ENCODE peak calls at places on chromosomes 6 and 20, in ten cellular contexts. K is neuronal stem cell, A is mucosa of descending colon, R is AG04450, B is IMR-90, Z is stomach, C is psoas muscle, V is SJSA1, F is OCI-LY7, T is GM23248. D is an unnamed sample.

GRCh38 chr6:85049282-85049681 is 284.9 kb upstream of the TBX18 start:
- DNase-seq in K (no peak), A (no peak), R (no peak), B (no peak), Z (no peak), C (no peak), V (no peak), F (no peak), T (no peak), D (no peak)

GRCh38 chr6:48916523-48917050 is 546.5 kb downstream of the MMUT start:
- DNase-seq in K (no peak), A (no peak), R (no peak), B (no peak), Z (no peak), C (no peak), V (no peak), F (no peak), T (no peak), D (no peak)

GRCh38 chr6:21666200-21666671 is 72.7 kb downstream of the SOX4 start:
- DNase-seq in K (peak; percentile 67), A (no peak), R (no peak), B (no peak), Z (no peak), C (peak; percentile 52), V (no peak), F (no peak), T (peak; percentile 23), D (peak; percentile 68)

GRCh38 chr6:34524989-34525388 is 31.1 kb downstream of the SPDEF start:
- DNase-seq in K (no peak), A (no peak), R (no peak), B (no peak), Z (no peak), C (peak; percentile 19), V (no peak), F (no peak), T (no peak), D (no peak)

GRCh38 chr6:157569543-157569942 is 188.6 kb downstream of the ZDHHC14 start:
- DNase-seq in K (no peak), A (no peak), R (no peak), B (no peak), Z (no peak), C (no peak), V (no peak), F (peak; percentile 59), T (no peak), D (no peak)

GRCh38 chr20:61980647-61981583 is 84.8 kb downstream of the TAF4 start:
- DNase-seq in K (no peak), A (no peak), R (no peak), B (no peak), Z (peak; percentile 54), C (no peak), V (no peak), F (peak; percentile 76), T (peak; percentile 24), D (no peak)

GRCh38 chr20:45857114-45857835 is at the start of the genes ACOT8 and ZSWIM3:
- DNase-seq in K (peak; percentile 100), A (peak; percentile 86), R (peak; percentile 100), B (peak; percentile 100), Z (peak; percentile 96), C (peak; percentile 93), V (peak; percentile 99), F (peak; percentile 100), T (peak; percentile 99), D (peak; percentile 89)

GRCh38 chr6:83827050-83827449 is 26.1 kb upstream of the RIPPLY2 start:
- DNase-seq in K (no peak), A (no peak), R (no peak), B (no peak), Z (no peak), C (no peak), V (no peak), F (no peak), T (peak; percentile 7), D (no peak)

DNA sequence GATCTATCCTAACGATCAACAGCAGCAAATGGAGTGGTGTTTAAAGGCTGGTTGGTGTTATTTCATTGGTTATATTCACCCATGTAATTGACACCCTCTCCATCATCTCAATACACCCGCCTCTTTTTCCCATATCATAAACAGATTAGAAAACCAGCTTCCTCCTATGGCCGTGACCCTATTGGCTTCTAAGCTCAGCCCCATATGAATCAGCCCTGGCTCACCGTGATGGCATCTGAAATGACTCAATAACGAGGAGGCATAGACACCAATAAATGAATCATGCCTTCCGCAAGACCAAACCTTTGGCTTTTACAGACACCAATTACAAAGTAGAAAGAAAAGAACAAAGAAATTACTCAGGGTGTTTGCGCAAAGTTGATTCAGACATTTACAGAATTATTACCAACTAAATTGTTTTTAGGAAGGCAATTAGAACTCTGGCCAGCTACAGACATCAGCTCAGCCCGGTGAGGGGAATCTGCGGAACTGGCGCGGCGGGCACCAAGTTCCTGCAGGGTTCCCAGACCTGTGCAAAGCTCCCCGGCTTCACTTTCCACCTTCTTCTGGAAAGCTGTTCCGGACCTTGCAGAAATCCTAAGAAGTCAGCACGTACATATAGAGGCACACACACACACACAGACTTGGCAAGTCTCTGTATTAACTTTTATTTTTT is 11.5 kb downstream of the PMEPA1 start:
- DNase-seq in K (no peak), A (peak; percentile 62), R (peak; percentile 91), B (peak; percentile 98), Z (peak; percentile 40), C (no peak), V (peak; percentile 90), F (no peak), T (peak; percentile 98), D (no peak)
- H3K4me3 ChIP-seq in K (no peak overlapping the region), A (no peak overlapping the region), R (peak overlapping the region; percentile 42), B (peak overlapping the region; percentile 5), Z (no peak overlapping the region), C (no peak overlapping the region), V (no peak overlapping the region), F (no peak overlapping the region), T (peak overlapping the region; percentile 52), D (no peak overlapping the region)

DNA sequence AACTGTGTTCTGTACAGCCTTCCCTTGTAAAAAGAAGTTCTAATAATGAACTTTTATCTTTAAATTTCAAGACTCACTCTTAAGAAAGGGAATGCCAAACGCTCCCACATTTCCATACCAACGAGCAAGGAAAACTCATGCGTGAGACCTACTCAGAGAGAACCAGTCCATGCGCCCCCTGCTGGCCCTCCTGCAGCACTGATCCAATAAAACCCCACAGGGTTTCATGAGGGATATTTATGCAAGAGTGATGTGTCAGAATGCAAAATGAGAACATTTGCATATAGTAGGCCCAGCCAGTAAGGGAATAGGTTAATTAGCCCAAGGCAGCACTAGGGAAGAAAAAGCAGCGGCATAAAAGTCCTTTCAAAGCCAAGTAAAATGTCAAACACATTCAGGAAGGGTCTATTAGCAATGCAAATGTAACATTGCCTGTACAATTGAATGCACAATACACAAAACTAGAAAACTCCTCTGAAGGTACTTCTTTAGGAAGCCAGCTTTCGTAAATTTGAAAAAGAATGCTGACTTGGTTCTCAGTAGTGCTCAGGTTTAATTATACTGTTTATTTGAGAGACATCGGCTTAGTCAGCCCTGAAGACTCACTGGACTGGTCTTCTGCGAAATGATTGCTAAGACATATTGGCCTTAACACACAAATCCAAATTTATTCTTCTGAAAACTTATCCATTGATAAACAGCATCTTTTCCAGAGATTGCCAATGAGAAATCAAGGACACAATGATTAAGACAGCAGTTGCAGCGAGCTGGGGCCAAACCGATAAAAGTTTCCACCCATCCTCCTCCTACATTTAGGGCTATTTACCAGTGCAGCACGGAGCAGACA is 93.2 kb downstream of the GMPR start:
- DNase-seq in K (peak; percentile 56), A (peak; percentile 57), R (no peak), B (peak; percentile 77), Z (peak; percentile 72), C (peak; percentile 86), V (peak; percentile 71), F (peak; percentile 63), T (peak; percentile 86), D (peak; percentile 75)
- H3K4me3 ChIP-seq in K (no peak overlapping the region), A (no peak overlapping the region), R (no peak overlapping the region), B (no peak overlapping the region), Z (no peak overlapping the region), C (no peak overlapping the region), V (no peak overlapping the region), F (no peak overlapping the region), T (peak overlapping the region; percentile 28), D (no peak overlapping the region)

DNA sequence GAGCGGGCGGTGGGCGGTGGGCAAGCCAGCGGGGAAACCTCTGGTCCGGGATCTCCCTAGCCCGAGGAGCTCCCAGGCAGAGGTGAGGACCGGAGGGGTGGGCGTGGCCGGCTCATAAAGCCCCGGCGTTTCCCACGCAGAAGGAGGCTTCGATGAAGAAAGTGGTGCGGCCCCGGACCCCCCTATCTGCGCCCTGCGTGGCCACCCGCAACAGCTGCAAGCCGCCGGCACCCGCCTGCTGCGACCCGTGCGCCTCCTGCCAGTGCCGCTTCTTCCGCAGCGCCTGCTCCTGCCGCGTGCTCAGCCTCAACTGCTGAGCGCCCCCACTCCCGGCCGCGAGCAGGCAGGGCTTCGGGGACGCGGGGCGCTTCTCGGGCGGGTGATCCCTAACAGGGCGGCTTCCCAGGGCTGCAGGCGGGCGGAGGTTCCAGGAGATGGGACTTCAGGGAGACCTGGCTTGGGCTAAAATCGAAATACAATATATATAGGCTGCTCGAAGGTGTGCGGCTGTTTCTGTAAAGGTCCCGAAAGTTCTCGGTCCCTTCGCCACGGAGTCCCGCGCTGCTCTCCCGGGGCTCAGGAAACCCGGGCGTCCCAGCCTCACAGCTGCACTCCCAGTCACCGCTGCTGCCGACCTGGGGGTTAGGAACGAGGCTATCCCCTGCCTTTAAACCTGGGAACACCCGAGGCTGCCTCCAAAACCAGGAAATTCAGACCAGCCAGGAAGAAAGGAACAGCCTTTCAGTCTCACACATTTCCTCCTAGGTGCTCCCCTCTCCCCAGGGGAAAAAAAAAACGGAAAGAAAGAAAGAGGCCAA is 27.8 kb downstream of the ASIP start:
- DNase-seq in K (no peak), A (peak; percentile 62), R (no peak), B (no peak), Z (peak; percentile 31), C (no peak), V (no peak), F (no peak), T (peak; percentile 48), D (peak; percentile 66)
- H3K4me3 ChIP-seq in K (peak overlapping the region; percentile 9), A (no peak overlapping the region), R (peak overlapping the region; percentile 50), B (peak overlapping the region; percentile 20), Z (peak overlapping the region; percentile 45), C (peak overlapping the region; percentile 53), V (peak overlapping the region; percentile 29), F (no peak overlapping the region), T (peak overlapping the region; percentile 56), D (peak overlapping the region; percentile 35)

GRCh38 chr6:122755901-122756300 is 23.6 kb upstream of the FABP7 start:
- DNase-seq in K (no peak), A (no peak), R (no peak), B (no peak), Z (no peak), C (no peak), V (no peak), F (no peak), T (no peak), D (no peak)

GRCh38 chr6:122754191-122754731 is 25.3 kb upstream of the FABP7 start:
- DNase-seq in K (no peak), A (no peak), R (no peak), B (no peak), Z (no peak), C (no peak), V (no peak), F (no peak), T (no peak), D (no peak)

GRCh38 chr6:122752493-122752892 is 27.0 kb upstream of the FABP7 start:
- DNase-seq in K (no peak), A (no peak), R (no peak), B (no peak), Z (no peak), C (no peak), V (no peak), F (no peak), T (no peak), D (no peak)

GRCh38 chr6:122752990-122753687 is 26.4 kb upstream of the FABP7 start:
- DNase-seq in K (no peak), A (no peak), R (no peak), B (no peak), Z (no peak), C (no peak), V (no peak), F (no peak), T (no peak), D (no peak)

DNA sequence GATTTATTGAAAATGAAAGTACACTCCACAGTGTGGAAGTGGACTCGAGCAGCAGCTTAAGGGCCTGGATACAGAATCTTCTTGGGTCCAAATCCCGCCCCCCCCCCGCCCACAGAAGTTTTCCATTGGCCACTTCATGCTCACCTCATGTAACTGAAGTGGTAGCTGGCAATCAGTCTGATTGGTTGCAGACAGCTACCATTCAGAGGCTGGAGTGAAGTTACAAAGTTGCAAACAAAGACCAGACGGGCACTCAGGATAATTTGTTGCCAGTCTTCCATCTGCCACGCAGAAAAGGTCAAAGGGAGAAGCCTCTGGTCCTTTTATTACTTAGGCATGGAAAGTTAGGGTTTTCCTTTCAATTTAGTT is 25.8 kb upstream of the FABP7 start:
- DNase-seq in K (no peak), A (no peak), R (no peak), B (no peak), Z (no peak), C (no peak), V (no peak), F (no peak), T (no peak), D (no peak)
- H3K4me3 ChIP-seq in K (no peak overlapping the region), A (no peak overlapping the region), R (no peak overlapping the region), B (peak overlapping the region; percentile 11), Z (peak overlapping the region; percentile 6), C (peak overlapping the region; percentile 61), V (no peak overlapping the region), F (no peak overlapping the region), T (no peak overlapping the region), D (no peak overlapping the region)